ENCODE peak calls at places on chromosomes 4 and X, in eight cellular contexts. Q, Y, I, J, V, P, K and C are unnamed samples.

GRCh38 chrX:50827996-50828395 is 14.0 kb upstream of the SHROOM4 start:
- DNase-seq in I (no peak), P (peak; percentile 2), Y (no peak), V (no peak), Q (no peak), K (no peak), J (no peak), C (no peak)

GRCh38 chr4:23934915-23935314 is 45.1 kb upstream of the PPARGC1A start:
- DNase-seq in J (no peak), K (no peak), Y (peak; percentile 75), V (no peak), I (peak; percentile 76), P (peak; percentile 96), Q (no peak), C (peak; percentile 61)

GRCh38 chr4:98469776-98470175 is 188.6 kb downstream of the TSPAN5 start:
- DNase-seq in P (no peak), J (no peak), Y (no peak), Q (no peak), V (no peak), K (no peak), I (peak; percentile 20), C (no peak)

GRCh38 chr4:153335665-153336064 is 8.8 kb upstream of the MND1 start:
- DNase-seq in J (no peak), V (no peak), I (peak; percentile 20), Q (no peak), Y (no peak), K (no peak), P (peak; percentile 13), C (no peak)

GRCh38 chr4:80101768-80102116 is 28.7 kb upstream of the ANTXR2 start:
- DNase-seq in P (no peak), Q (no peak), I (no peak), Y (no peak), J (no peak), V (no peak), K (no peak), C (no peak)

GRCh38 chr4:3115637-3116300 is 41.3 kb downstream of the HTT start:
- DNase-seq in I (peak; percentile 38), Y (no peak), Q (no peak), P (peak; percentile 31), V (no peak), K (peak; percentile 9), J (no peak), C (no peak)

GRCh38 chr4:84503495-84504437 is 4.7 kb upstream of the NKX6-1 start:
- DNase-seq in Q (no peak), Y (no peak), I (peak; percentile 57), K (no peak), V (peak; percentile 33), P (peak; percentile 62), J (peak; percentile 42), C (peak; percentile 34)

GRCh38 chrX:96982159-96982558 is 98.5 kb downstream of the RPA4 start:
- DNase-seq in J (no peak), V (no peak), Q (no peak), I (no peak), P (no peak), Y (no peak), K (no peak), C (no peak)

GRCh38 chr4:151960449-151961246 is 199.8 kb upstream of the GATB start:
- DNase-seq in J (no peak), P (no peak), K (peak; percentile 35), Q (no peak), I (no peak), Y (no peak), V (no peak), C (no peak)

GRCh38 chr4:124322234-124322831 is 390.2 kb downstream of the ANKRD50 start:
- DNase-seq in P (peak; percentile 40), I (peak; percentile 42), J (no peak), Y (no peak), V (no peak), K (no peak), Q (no peak), C (no peak)

GRCh38 chr4:112546476-112546875 is 30.5 kb upstream of the NEUROG2 start:
- DNase-seq in P (no peak), I (no peak), V (no peak), Q (no peak), K (no peak), J (no peak), Y (no peak), C (no peak)

GRCh38 chr4:101232074-101232776 is 115.1 kb downstream of the PPP3CA start:
- DNase-seq in Q (peak; percentile 39), P (peak; percentile 77), K (no peak), Y (no peak), I (peak; percentile 83), J (no peak), V (no peak), C (no peak)

GRCh38 chr4:37139987-37140386 is 104.6 kb upstream of the NWD2 start:
- DNase-seq in I (no peak), P (no peak), V (no peak), Y (no peak), K (no peak), J (no peak), Q (no peak), C (no peak)